ENCODE peak calls at places on chromosomes 3 and 15, in four cellular contexts. T is GM23248, G is lower lobe of right lung, R is transverse colon. L is an unnamed sample.
A peak's percentile ranks its signal among the peaks of the same experiment; 100 is the strongest.

GRCh38 chr15:101046826-101047225 is 127.7 kb downstream of the LRRK1 start:
- DNase-seq in G (peak; percentile 7), T (no peak), R (peak; percentile 2), L (no peak)

GRCh38 chr3:181948286-181948685 is 236.6 kb downstream of the SOX2 start:
- DNase-seq in R (no peak), G (no peak), T (no peak), L (no peak)

GRCh38 chr3:14181253-14181652 is 2.6 kb downstream of the LSM3 start:
- DNase-seq in G (no peak), T (no peak), R (no peak), L (no peak)

GRCh38 chr3:156388469-156389150 is 166.3 kb downstream of the SSR3 start:
- DNase-seq in G (no peak), R (no peak), T (peak; percentile 93), L (no peak)

GRCh38 chr3:157572559-157573270 is 69.5 kb upstream of the VEPH1 start:
- DNase-seq in T (peak; percentile 75), G (no peak), R (peak; percentile 14), L (peak; percentile 34)

GRCh38 chr15:72116680-72117447 is 1.1 kb downstream of the MYO9A start:
- DNase-seq in T (peak; percentile 59), G (no peak), R (peak; percentile 33), L (no peak)

GRCh38 chr3:126618021-126618420 is 36.9 kb downstream of the TXNRD3 start:
- DNase-seq in G (no peak), R (no peak), T (no peak), L (no peak)

GRCh38 chr3:24351779-24352469 is 142.7 kb downstream of the THRB start:
- DNase-seq in T (peak; percentile 24), R (no peak), G (no peak), L (no peak)

GRCh38 chr3:110625126-110625798 is 446.4 kb upstream of the NECTIN3 start:
- DNase-seq in T (no peak), G (no peak), R (no peak), L (no peak)

GRCh38 chr3:172219750-172220149 is 180.4 kb downstream of the FNDC3B start:
- DNase-seq in G (no peak), R (no peak), T (no peak), L (no peak)

GRCh38 chr15:88800026-88800425 is 3.2 kb upstream of the ACAN start:
- DNase-seq in T (peak; percentile 53), R (no peak), G (no peak), L (no peak)

GRCh38 chr3:49552087-49552486 is 2.2 kb upstream of the BSN start:
- DNase-seq in G (no peak), T (no peak), R (no peak), L (no peak)
- H3K27me3 ChIP-seq in G (peaks cover 4% of the 10 kb centered on the region), T (peaks cover 24% of the 10 kb centered on the region), R (peaks cover 39% of the 10 kb centered on the region), L (peaks cover 37% of the 10 kb centered on the region)

DNA sequence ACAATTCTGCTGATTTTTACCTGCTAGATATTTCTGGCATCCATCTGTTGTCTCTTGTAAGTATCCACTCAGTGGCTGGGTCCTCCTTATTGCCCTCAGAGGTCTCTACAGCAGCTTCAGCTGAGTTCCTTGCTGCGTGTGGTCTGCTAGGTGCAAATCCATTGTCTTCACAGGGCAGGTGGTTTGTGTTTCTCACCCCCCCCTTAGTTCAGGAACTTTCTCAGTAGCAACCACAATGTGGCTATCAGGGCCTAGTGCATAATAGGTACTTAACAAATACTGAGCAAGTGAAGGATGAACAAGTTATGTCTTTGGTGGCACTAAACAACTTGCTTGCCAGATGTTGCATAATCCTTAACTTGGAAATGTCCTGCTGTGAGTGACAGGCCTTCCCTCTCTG is 96.7 kb upstream of the KLHL25 start:
- DNase-seq in G (no peak), T (no peak), R (no peak), L (no peak)
- H3K27me3 ChIP-seq in G (peaks cover 6% of the 10 kb centered on the region), T (peaks cover 8% of the 10 kb centered on the region), R (peaks cover 16% of the 10 kb centered on the region), L (peaks cover 17% of the 10 kb centered on the region)

DNA sequence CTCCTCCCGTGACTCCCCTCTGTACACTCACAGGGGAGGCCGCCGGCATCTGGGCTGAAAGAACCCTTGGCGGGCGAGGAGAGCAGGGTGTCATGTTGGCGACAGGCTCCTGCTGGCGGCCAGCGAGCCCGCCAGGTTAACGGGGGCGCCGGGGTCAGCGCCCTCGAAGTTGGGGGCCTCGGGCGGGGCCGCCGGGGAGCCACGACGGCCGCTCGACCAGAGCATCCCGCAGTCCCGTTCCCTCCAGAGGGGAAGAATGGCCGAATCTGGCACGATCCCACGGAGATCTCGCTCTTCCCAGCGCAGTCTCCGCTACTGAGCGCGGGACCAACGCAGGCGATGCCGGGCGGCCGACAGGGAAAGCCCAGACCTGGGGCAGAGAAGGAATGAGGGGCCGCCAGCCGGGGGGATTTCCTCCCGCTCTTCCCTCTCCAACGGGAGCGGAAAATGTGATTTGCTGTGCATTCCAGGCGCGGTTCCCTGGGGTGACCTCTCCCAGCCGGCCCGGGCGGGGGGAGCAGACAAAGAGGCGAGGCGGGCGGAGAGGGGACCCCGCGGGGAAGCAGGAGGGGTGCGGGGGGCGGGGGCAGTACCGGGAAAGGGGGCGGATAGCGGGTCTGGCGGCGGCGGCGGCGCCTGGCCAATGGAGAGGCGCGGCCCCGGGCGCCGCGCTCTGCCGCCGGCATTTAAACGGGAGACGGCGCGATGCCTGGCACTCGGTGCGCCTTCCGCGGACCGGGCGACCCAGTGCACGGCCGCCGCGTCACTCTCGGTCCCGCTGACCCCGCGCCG is at the start of gene GREM1:
- DNase-seq in R (peak; percentile 17), T (peak; percentile 84), G (no peak), L (no peak)
- H3K27me3 ChIP-seq in R (peaks cover 78% of the 10 kb centered on the region), T (no peaks in the 10 kb centered on the region), G (peaks cover 78% of the 10 kb centered on the region), L (peaks cover 27% of the 10 kb centered on the region)

GRCh38 chr3:122011396-122011795 is 10.7 kb downstream of the ILDR1 start:
- DNase-seq in R (no peak), G (no peak), T (no peak), L (no peak)
- H3K27me3 ChIP-seq in R (no peaks in the 10 kb centered on the region), G (no peaks in the 10 kb centered on the region), T (no peaks in the 10 kb centered on the region), L (peaks cover 3% of the 10 kb centered on the region)

DNA sequence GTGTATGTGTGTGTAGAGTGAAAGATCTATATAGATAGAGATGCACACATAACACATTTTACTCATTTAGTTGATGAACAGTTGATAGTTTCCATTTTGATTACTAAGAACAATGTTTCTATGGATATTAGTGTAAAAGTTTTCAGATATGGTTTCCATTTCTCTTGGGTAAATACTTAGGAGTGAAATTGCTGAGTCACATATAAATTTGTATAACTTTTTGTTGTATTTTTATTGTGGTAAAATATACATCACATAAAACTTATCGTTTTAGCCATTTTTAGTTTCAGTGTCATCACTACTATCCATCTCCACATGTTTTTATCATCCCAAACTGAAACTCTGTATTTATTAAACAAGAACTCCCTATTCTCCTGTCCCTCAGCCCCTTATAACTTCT is 258.3 kb downstream of the RYR3 start:
- DNase-seq in G (no peak), T (no peak), R (no peak), L (no peak)
- H3K27me3 ChIP-seq in G (no peaks in the 10 kb centered on the region), T (peaks cover 3% of the 10 kb centered on the region), R (no peaks in the 10 kb centered on the region), L (no peaks in the 10 kb centered on the region)

GRCh38 chr15:45131510-45131909 is 1.7 kb downstream of the DUOX1 start:
- DNase-seq in G (peak; percentile 62), R (no peak), T (no peak), L (no peak)
- H3K27me3 ChIP-seq in G (peaks cover 55% of the 10 kb centered on the region), R (peaks cover 78% of the 10 kb centered on the region), T (peaks cover 15% of the 10 kb centered on the region), L (peaks cover 48% of the 10 kb centered on the region)

DNA sequence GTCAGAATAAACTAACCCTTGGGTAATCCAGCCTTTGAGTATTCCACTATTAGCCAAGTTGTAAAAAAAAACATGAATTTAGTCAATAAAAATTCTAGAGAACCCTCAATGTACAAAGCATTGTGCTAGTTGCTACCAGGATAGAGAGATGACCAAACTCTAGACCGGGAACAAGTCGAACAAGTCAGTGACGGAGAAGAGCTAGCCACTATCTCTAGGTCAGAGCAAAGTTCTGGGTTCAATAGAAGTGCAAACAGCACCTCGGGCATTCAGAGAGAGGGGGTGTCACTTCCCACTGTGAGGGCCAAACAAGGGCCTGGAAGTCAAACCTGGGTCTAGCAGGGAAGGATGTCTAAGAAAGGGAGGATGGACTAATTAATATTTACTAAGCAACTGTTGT is 2.3 kb upstream of the ADCY5 start:
- DNase-seq in T (no peak), R (no peak), G (no peak), L (no peak)
- H3K27me3 ChIP-seq in T (peaks cover 58% of the 10 kb centered on the region), R (peaks cover 62% of the 10 kb centered on the region), G (peaks cover 59% of the 10 kb centered on the region), L (peaks cover 16% of the 10 kb centered on the region)